ENCODE peak calls at places on chromosomes 4 and X, in eight cellular contexts. H is A549, G is pancreas, Q is GM12878, E is tibial nerve, A is heart right ventricle, V is RWPE2, C is ovary. N is an unnamed sample.

GRCh38 chr4:158535130-158535614 is 13.5 kb downstream of the RXFP1 start:
- DNase-seq in C (no peak), V (no peak), A (no peak), G (no peak), E (no peak), H (peak; percentile 69), Q (no peak), N (no peak)

GRCh38 chrX:110391086-110391485 is 32.4 kb downstream of the RTL9 start:
- DNase-seq in C (no peak), Q (no peak), G (no peak), A (no peak), V (no peak), H (no peak), E (no peak), N (no peak)

GRCh38 chr4:145734051-145734450 is 54.1 kb downstream of the C4orf51 start:
- DNase-seq in C (no peak), A (no peak), Q (no peak), G (no peak), H (no peak), E (no peak), V (no peak), N (no peak)

GRCh38 chr4:98928131-98928504 is 815 bp downstream of the EIF4E start:
- DNase-seq in V (peak; percentile 80), Q (no peak), E (peak; percentile 54), G (peak; percentile 69), C (peak; percentile 66), H (peak; percentile 83), A (peak; percentile 46), N (peak; percentile 77)

GRCh38 chrX:73478961-73479360 is 32.1 kb downstream of the CDX4 start:
- DNase-seq in V (no peak), Q (no peak), E (no peak), C (no peak), H (no peak), G (no peak), A (no peak), N (no peak)

GRCh38 chr4:111678466-111678865 is 466.8 kb upstream of the FAM241A start:
- DNase-seq in V (no peak), Q (no peak), G (no peak), E (no peak), H (no peak), A (no peak), C (no peak), N (no peak)

GRCh38 chr4:107600456-107600855 is 119.6 kb downstream of the PAPSS1 start:
- DNase-seq in G (no peak), Q (no peak), A (no peak), V (no peak), H (no peak), C (no peak), E (no peak), N (no peak)

GRCh38 chr4:76168688-76169087 is 20.5 kb upstream of the NUP54 start:
- DNase-seq in Q (no peak), V (no peak), C (no peak), E (no peak), G (no peak), A (no peak), H (no peak), N (no peak)

GRCh38 chrX:20221902-20222301 is 44.8 kb downstream of the RPS6KA3 start:
- DNase-seq in A (no peak), G (peak; percentile 18), H (peak; percentile 86), Q (no peak), C (no peak), E (no peak), V (no peak), N (no peak)

GRCh38 chr4:11367371-11367770 is 61.3 kb downstream of the HS3ST1 start:
- DNase-seq in A (peak; percentile 52), E (peak; percentile 96), V (no peak), H (peak; percentile 21), Q (no peak), C (peak; percentile 93), G (peak; percentile 18), N (no peak)

GRCh38 chr4:26273308-26273980 is 47.4 kb upstream of the RBPJ start:
- DNase-seq in E (peak; percentile 9), G (peak; percentile 23), H (no peak), V (no peak), A (peak; percentile 21), C (peak; percentile 46), Q (no peak), N (peak; percentile 82)

GRCh38 chr4:87843936-87844335 is 11.2 kb downstream of the MEPE start:
- DNase-seq in Q (no peak), E (peak; percentile 26), V (no peak), C (no peak), H (peak; percentile 33), A (no peak), G (no peak), N (no peak)

GRCh38 chr4:87058272-87059073 is 123.7 kb downstream of the AFF1 start:
- DNase-seq in Q (no peak), C (no peak), V (no peak), E (no peak), H (peak; percentile 10), G (no peak), A (no peak), N (no peak)

GRCh38 chrX:123550829-123551228 is 182.0 kb downstream of the THOC2 start:
- DNase-seq in V (no peak), H (no peak), A (no peak), Q (no peak), E (no peak), C (no peak), G (no peak), N (no peak)

GRCh38 chr4:73754934-73755333 is 14.6 kb downstream of the CXCL8 start:
- DNase-seq in H (no peak), E (no peak), V (no peak), C (no peak), G (no peak), A (no peak), Q (no peak), N (no peak)

GRCh38 chrX:31993635-31994034 is 921.8 kb upstream of the FTHL17 start:
- DNase-seq in V (no peak), C (no peak), G (no peak), Q (no peak), E (no peak), A (no peak), H (no peak), N (no peak)

GRCh38 chrX:31988975-31989374 is 917.1 kb upstream of the FTHL17 start:
- DNase-seq in H (no peak), V (no peak), E (no peak), A (no peak), C (no peak), Q (no peak), G (no peak), N (no peak)
- TF ChIP-seq CTCF in H (no peak), V (no peak), E (no peak), A (no peak), C (no peak), Q (no peak), G (no peak), N (no peak)

GRCh38 chr4:20268028-20268427 is 16.3 kb downstream of the SLIT2 start:
- DNase-seq in H (no peak), E (no peak), Q (no peak), A (no peak), C (no peak), V (no peak), G (no peak), N (no peak)

GRCh38 chr4:20262221-20262620 is 10.5 kb downstream of the SLIT2 start:
- DNase-seq in H (no peak), E (no peak), Q (no peak), V (no peak), G (no peak), C (no peak), A (no peak), N (no peak)

GRCh38 chr4:20265726-20266125 is 14.0 kb downstream of the SLIT2 start:
- DNase-seq in E (no peak), V (no peak), G (no peak), H (no peak), A (no peak), C (no peak), Q (no peak), N (no peak)

GRCh38 chr4:20266215-20267082 is 14.7 kb downstream of the SLIT2 start:
- DNase-seq in G (no peak), C (no peak), V (no peak), E (no peak), H (no peak), Q (no peak), A (no peak), N (no peak)

GRCh38 chr4:20264688-20265087 is 13.0 kb downstream of the SLIT2 start:
- DNase-seq in Q (no peak), E (no peak), C (no peak), H (no peak), A (no peak), V (no peak), G (no peak), N (no peak)
- H3K4me3 ChIP-seq in Q (no peak overlapping the region), E (no peak overlapping the region), C (no peak overlapping the region), H (no peak overlapping the region), A (no peak overlapping the region), V (no peak overlapping the region), G (no peak overlapping the region), N (no peak overlapping the region)

GRCh38 chr4:168677879-168678278 is 181.0 kb downstream of the PALLD start:
- DNase-seq in Q (no peak), A (no peak), H (no peak), G (no peak), C (no peak), E (no peak), V (no peak), N (no peak)

GRCh38 chr4:168673476-168673875 is 176.6 kb downstream of the PALLD start:
- DNase-seq in Q (no peak), E (no peak), H (no peak), C (no peak), A (no peak), V (no peak), G (no peak), N (no peak)

GRCh38 chr4:168674869-168675268 is 178.0 kb downstream of the PALLD start:
- DNase-seq in A (no peak), H (peak; percentile 81), V (no peak), Q (no peak), C (no peak), E (no peak), G (no peak), N (no peak)

GRCh38 chr4:168677063-168677462 is 180.2 kb downstream of the PALLD start:
- DNase-seq in E (no peak), A (no peak), C (no peak), Q (no peak), G (no peak), V (no peak), H (no peak), N (no peak)

DNA sequence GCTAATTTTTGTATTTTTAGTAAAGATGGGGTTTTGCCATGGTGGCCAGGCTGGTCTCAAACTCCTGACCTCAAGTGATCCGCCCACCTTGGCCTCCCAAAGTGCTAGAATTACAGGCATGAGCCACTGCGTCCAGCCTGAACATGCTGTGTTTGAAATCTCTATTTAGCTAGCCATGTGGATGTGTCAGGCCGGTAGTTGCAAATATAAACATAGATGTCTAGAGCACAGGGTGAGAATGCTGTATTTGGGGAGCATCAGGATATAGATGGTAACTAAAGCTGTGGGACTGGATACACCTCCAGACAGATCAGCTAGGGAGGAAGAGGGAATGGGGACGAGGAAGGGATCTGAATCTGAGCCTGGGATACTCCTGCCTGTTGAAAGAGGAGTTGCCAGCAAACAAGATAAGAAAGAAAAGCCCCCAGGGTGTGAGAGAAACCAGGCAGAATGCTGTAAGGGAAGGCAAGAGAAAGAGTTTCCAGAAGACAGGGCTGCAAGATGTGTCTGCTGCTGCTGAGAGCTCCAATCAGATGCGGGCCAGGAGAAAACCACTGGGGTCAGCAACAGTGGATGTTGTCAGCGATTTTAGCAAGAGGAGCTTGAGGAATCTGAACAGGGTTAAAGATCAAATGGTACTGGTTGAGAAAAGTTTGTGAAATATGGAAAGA is 177.4 kb downstream of the PALLD start:
- DNase-seq in H (peak; percentile 18), E (no peak), A (no peak), V (no peak), C (no peak), G (no peak), Q (no peak), N (no peak)
- H3K27ac ChIP-seq in H (peak overlapping the region; percentile 84), E (no peak overlapping the region), A (no peak overlapping the region), V (no peak overlapping the region), C (no peak overlapping the region), G (no peak overlapping the region), Q (no peak overlapping the region), N (no peak overlapping the region)

GRCh38 chr4:83993774-83994173 is 457.9 kb downstream of the GPAT3 start:
- DNase-seq in G (no peak), A (no peak), C (no peak), V (no peak), H (peak; percentile 2), E (no peak), Q (no peak), N (no peak)
- TF ChIP-seq CTCF in G (no peak), A (no peak), C (no peak), V (peak; percentile 11), H (no peak), E (no peak), Q (peak; percentile 23), N (no peak)

N was measured in left lung.